ENCODE peak calls at places on chromosomes 16 and 17, in six cellular contexts. W, D, R, Q, B and T are unnamed samples.

GRCh38 chr17:82825540-82826124 is 14.2 kb downstream of the ZNF750 start:
- DNase-seq in Q (no peak), D (no peak), R (no peak), W (no peak), B (no peak), T (no peak)

GRCh38 chr16:83994087-83994486 is 26.0 kb downstream of the NECAB2 start:
- DNase-seq in W (peak), R (no peak), B (peak), D (no peak), Q (peak), T (no peak)

GRCh38 chr17:59842901-59843652 is 49.7 kb downstream of the TUBD1 start:
- DNase-seq in D (peak), R (no peak), W (peak), B (peak), Q (peak), T (peak)

GRCh38 chr17:41520821-41521521 is 2.3 kb upstream of the KRT15 start:
- DNase-seq in W (no peak), B (no peak), D (no peak), Q (no peak), R (no peak), T (no peak)

GRCh38 chr17:58679263-58680037 is 12.4 kb downstream of the TEX14 start:
- DNase-seq in W (no peak), R (no peak), Q (no peak), D (no peak), B (peak), T (no peak)

GRCh38 chr17:44220211-44221071 is 966 bp upstream of the UBTF start:
- DNase-seq in B (peak), D (peak), Q (no peak), R (peak), W (peak), T (peak)

GRCh38 chr17:51640108-51640622 is 379.8 kb downstream of the UTP18 start:
- DNase-seq in R (no peak), D (no peak), Q (no peak), B (peak), W (peak), T (no peak)

GRCh38 chr16:27929818-27930217 is 133.7 kb downstream of the GSG1L start:
- DNase-seq in D (no peak), B (no peak), W (no peak), R (no peak), Q (no peak), T (no peak)

GRCh38 chr16:69651217-69651616 is 75.1 kb downstream of the NQO1 start:
- DNase-seq in R (no peak), D (no peak), W (no peak), Q (no peak), B (no peak), T (no peak)

GRCh38 chr17:12362853-12363252 is 302.8 kb upstream of the MYOCD start:
- DNase-seq in R (no peak), D (no peak), W (peak), Q (peak), B (no peak), T (no peak)

GRCh38 chr17:74730491-74731346 is 6.3 kb upstream of the RAB37 start:
- DNase-seq in D (peak), W (no peak), Q (no peak), B (no peak), R (no peak), T (no peak)

GRCh38 chr16:59259074-59259963 is 525.2 kb upstream of the GOT2 start:
- DNase-seq in B (no peak), D (no peak), Q (no peak), R (no peak), W (no peak), T (no peak)

GRCh38 chr17:31144427-31144826 is 49.6 kb downstream of the NF1 start:
- DNase-seq in D (no peak), W (no peak), R (no peak), Q (no peak), B (no peak), T (no peak)

GRCh38 chr16:72311426-72311825 is 139.5 kb upstream of the PMFBP1 start:
- DNase-seq in W (no peak), R (no peak), B (no peak), D (no peak), Q (no peak), T (no peak)

GRCh38 chr17:44200478-44201155 is 933 bp upstream of the ATXN7L3 start:
- DNase-seq in B (no peak), D (no peak), R (peak), Q (no peak), W (no peak), T (no peak)

GRCh38 chr16:86289907-86290306 is 220.4 kb upstream of the FOXF1 start:
- DNase-seq in D (no peak), Q (no peak), R (no peak), W (no peak), B (no peak), T (no peak)

GRCh38 chr17:71163121-71163812 is 957.6 kb upstream of the SOX9 start:
- DNase-seq in Q (no peak), D (no peak), W (peak), R (no peak), B (no peak), T (no peak)

GRCh38 chr16:9909072-9909471 is 273.2 kb downstream of the GRIN2A start:
- DNase-seq in W (no peak), R (no peak), Q (no peak), B (no peak), D (no peak), T (no peak)

GRCh38 chr16:66948034-66948821 is 12.8 kb upstream of the CES3 start:
- DNase-seq in Q (no peak), R (no peak), B (no peak), W (no peak), D (no peak), T (no peak)
- H3K4me3 ChIP-seq in Q (peak), R (peak), B (no peak), W (peak), D (peak), T (peak)

GRCh38 chr17:32490101-32490482 is 3.3 kb downstream of the CDK5R1 start:
- DNase-seq in R (no peak), W (no peak), Q (no peak), D (no peak), B (no peak), T (no peak)

GRCh38 chr17:32487460-32488176 is 825 bp downstream of the CDK5R1 start:
- DNase-seq in W (peak), D (no peak), B (peak), Q (no peak), R (no peak), T (peak)

GRCh38 chr17:32489320-32490100 is 2.7 kb downstream of the CDK5R1 start:
- DNase-seq in W (no peak), D (no peak), Q (no peak), B (no peak), R (no peak), T (no peak)

GRCh38 chr17:32488177-32488542 is 1.4 kb downstream of the CDK5R1 start:
- DNase-seq in B (no peak), D (no peak), Q (no peak), R (no peak), W (no peak), T (no peak)

DNA sequence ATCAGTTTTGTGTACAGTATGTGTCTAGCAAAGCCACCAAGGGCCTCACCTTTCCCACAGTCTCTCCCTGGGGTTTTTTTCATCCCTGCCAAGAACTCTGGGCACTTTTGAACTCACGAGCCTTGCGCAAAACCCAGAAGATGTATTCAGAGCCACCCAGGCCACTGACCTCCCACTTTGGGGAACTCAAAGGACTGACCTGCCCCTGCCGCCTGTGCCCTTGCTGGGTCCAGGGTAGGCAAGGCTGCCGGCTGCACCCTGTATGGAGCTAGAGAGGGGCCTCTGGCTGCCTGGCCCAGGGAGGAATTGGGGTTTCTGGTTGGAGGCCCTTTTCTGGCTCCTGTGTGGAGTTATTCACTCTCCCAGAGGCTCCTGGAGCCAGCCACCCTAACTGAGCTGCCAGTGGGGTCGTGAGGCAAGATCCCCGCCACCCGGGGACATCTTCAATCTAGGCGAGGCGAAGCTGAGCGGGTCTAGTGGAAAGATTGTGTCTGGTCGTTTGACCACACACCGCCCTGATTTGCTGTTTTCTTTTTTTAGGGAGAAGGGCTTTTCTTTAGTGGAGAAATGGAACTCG is 1.9 kb downstream of the CDK5R1 start:
- DNase-seq in Q (no peak), W (no peak), R (no peak), B (no peak), D (no peak), T (no peak)
- H3K27ac ChIP-seq in Q (no peak), W (no peak), R (no peak), B (no peak), D (no peak), T (no peak)

GRCh38 chr16:58128181-58128631 is 975 bp downstream of the CFAP20 start:
- DNase-seq in W (no peak), D (no peak), Q (no peak), B (no peak), R (no peak), T (no peak)

GRCh38 chr16:58126451-58126968 is 2.7 kb downstream of the CFAP20 start:
- DNase-seq in R (no peak), D (no peak), B (no peak), W (no peak), Q (no peak), T (no peak)

GRCh38 chr16:58127634-58128033 is 1.5 kb downstream of the CFAP20 start:
- DNase-seq in Q (no peak), W (no peak), B (no peak), R (no peak), D (no peak), T (no peak)

GRCh38 chr16:58125781-58126335 is 3.3 kb downstream of the CFAP20 start:
- DNase-seq in D (no peak), R (no peak), B (no peak), Q (no peak), W (no peak), T (no peak)

DNA sequence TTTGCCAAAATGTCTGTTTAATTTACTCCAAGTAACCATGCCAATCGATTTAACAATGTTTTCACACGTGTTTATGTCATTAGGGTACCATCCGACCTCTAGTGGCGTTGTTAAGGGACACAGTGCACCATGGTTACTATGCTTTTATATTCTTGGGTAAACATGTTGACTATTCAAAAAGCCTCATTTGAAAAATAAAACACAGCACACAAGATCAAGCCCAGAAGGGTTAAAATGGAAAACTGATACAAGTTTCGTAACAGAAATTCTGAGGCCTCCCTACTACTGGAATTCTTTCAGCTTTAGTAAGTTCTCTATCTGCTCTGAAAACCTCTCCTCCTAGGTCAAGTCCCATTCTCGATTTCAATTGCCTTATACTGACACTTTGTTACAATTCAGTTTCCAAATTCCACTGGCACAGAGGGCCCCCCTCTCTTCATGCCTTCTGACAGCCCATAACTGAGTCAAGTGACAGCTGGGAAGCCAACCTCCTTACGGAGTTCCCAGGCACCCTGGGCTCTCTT is 2.1 kb downstream of the CFAP20 start:
- DNase-seq in B (peak), D (no peak), R (no peak), W (no peak), Q (peak), T (no peak)
- H3K4me3 ChIP-seq in B (no peak), D (peak), R (peak), W (no peak), Q (peak), T (peak)

DNA sequence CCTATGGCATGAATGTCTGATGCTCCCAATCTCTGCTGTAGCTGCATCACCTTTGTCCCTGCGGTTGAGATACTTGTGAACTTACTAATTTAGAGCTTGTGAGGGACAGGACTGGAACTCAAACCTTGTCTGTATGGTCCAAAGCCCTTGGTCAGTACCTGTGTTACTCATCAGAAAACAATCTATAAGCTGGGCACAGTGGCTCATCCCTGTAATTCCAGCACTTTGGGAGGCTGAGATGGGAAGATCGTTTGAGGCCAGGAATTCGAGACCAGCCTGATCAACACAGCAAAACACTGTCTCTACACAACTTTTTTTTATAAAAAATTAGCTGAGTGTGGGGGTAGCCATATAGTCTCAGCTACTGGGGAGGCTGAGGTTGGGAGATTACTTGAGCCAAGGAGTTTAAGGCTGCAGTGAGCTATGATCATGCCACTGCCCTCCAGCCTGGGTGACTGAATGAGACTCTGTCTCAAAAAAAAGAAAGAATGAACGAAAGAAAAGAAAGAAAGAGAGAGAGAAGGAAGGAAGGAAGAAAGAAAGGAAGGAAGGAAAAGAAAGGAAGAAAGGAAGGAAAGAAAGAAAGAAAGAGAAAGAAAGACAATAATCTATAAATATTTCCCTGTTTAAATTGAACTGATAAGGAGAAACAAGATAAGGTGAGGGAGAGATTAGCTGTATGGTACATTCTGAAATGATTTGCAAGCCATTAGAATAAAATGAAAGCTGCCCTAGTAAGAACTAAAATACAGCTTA is 31.7 kb upstream of the MYH10 start:
- DNase-seq in R (no peak), W (no peak), B (no peak), D (no peak), Q (no peak), T (no peak)
- H3K27ac ChIP-seq in R (no peak), W (no peak), B (no peak), D (no peak), Q (no peak), T (no peak)

GRCh38 chr17:29032067-29032551 is 10.8 kb upstream of the PIPOX start:
- DNase-seq in B (no peak), Q (no peak), R (no peak), W (no peak), D (no peak), T (no peak)
- H3K4me3 ChIP-seq in B (no peak), Q (no peak), R (no peak), W (no peak), D (no peak), T (no peak)

DNA sequence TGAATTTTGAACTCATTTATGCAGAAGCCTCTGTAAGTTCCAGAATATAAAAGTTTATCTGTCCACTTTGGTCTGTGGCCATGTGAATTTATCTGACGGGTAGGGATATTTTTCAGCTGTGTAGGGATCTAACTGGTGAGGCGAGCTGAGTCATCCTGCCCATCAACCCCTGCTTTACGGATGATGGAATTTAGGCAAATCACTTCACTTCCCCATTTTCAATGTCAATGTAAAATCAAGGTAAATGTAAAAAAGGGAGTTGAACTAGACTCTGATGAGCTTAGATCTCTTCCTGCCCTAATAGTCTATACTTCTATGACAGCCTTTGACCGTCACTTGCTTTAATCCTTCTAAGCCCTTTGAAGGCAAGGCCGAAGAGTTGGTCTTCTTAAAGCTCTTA is 2.6 kb downstream of the SLC16A6 start:
- DNase-seq in R (no peak), D (no peak), W (peak), B (no peak), Q (no peak), T (no peak)
- H3K27ac ChIP-seq in R (no peak), D (no peak), W (no peak), B (no peak), Q (no peak), T (no peak)

GRCh38 chr17:16419929-16420271 is 4.5 kb downstream of the TRPV2 start:
- DNase-seq in R (no peak), D (peak), Q (no peak), B (no peak), W (no peak), T (no peak)
- H3K4me3 ChIP-seq in R (no peak), D (peak), Q (no peak), B (no peak), W (no peak), T (no peak)

GRCh38 chr16:89312598-89313299 is 95.2 kb downstream of the ZNF778 start:
- DNase-seq in R (no peak), W (no peak), Q (no peak), B (no peak), D (no peak), T (no peak)

GRCh38 chr16:89314357-89314756 is 96.9 kb downstream of the ZNF778 start:
- DNase-seq in B (no peak), W (no peak), D (peak), Q (no peak), R (no peak), T (peak)

GRCh38 chr16:89313583-89313982 is 96.1 kb downstream of the ZNF778 start:
- DNase-seq in D (no peak), B (no peak), W (no peak), R (no peak), Q (no peak), T (no peak)

GRCh38 chr16:89309438-89310122 is 92.1 kb downstream of the ZNF778 start:
- DNase-seq in B (no peak), R (no peak), Q (no peak), W (no peak), D (no peak), T (peak)

DNA sequence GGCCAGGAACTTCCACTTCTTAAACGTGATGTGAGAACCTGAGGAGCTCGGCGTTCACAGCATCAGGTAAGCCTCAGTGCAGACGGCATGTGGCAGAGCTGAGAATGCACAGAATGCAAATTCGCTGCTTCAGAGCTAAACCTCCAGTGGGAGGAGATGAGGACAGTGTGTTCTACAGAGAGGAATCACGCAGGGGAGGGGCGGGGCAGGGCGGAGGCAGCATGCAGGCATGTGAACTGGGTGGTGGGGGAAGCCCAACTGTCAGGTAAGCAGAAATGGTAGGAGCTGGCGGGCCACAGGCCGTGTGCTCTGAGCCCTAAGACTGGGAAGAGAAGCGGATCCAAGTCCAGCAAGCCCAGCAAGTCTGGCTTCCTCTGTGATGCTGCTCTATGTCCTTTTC is 94.7 kb downstream of the ZNF778 start:
- DNase-seq in Q (no peak), D (no peak), W (no peak), R (no peak), B (no peak), T (no peak)
- H3K27ac ChIP-seq in Q (no peak), D (no peak), W (no peak), R (no peak), B (peak), T (no peak)